ENCODE peak calls at places on chromosomes 7 and 10, in nine cellular contexts. W is T follicular helper cell; A is GM23248; P is stimulated activated naive CD8-positive, alpha-beta T cell treated with anti-CD3 and anti-CD28 coated beads, Interleukin-15, Interleukin-2, amounts not matched to agents 100 U/mL and 50 U/mL, for 24 hours; Q is stomach; E is kidney; M is fibroblast of the conjunctiva; I is CD4-positive, alpha-beta memory T cell; U is psoas muscle. N is an unnamed sample.

GRCh38 chr7:1106783-1107421 is 19.0 kb downstream of the GPER1 start:
- DNase-seq in W (no peak), A (no peak), P (no peak), Q (no peak), E (peak), M (no peak), I (no peak), U (no peak), N (no peak)

GRCh38 chr7:154871483-154871882 is 131.4 kb downstream of the PAXIP1 start:
- DNase-seq in W (no peak), A (no peak), P (no peak), Q (no peak), E (peak), M (no peak), I (no peak), U (no peak), N (no peak)

GRCh38 chr7:37282927-37283326 is 165.7 kb downstream of the ELMO1 start:
- DNase-seq in W (no peak), A (no peak), P (no peak), Q (no peak), E (no peak), M (no peak), I (no peak), U (no peak), N (no peak)

GRCh38 chr10:103671126-103671525 is 177.6 kb downstream of the NEURL1 start:
- DNase-seq in W (no peak), A (no peak), P (no peak), Q (no peak), E (no peak), M (no peak), I (no peak), U (no peak), N (no peak)

GRCh38 chr7:23918856-23919255 is 208.8 kb downstream of the STK31 start:
- DNase-seq in W (no peak), A (no peak), P (no peak), Q (no peak), E (no peak), M (no peak), I (no peak), U (no peak), N (no peak)

GRCh38 chr7:139680676-139681462 is 96.9 kb downstream of the HIPK2 start:
- DNase-seq in W (no peak), A (peak), P (peak), Q (peak), E (peak), M (no peak), I (peak), U (peak), N (peak)

GRCh38 chr10:101782811-101783735 is at the start of gene NPM3:
- DNase-seq in W (peak), A (peak), P (peak), Q (peak), E (peak), M (peak), I (peak), U (peak), N (peak)

GRCh38 chr7:101108330-101108857 is 18.5 kb upstream of the SERPINE1 start:
- DNase-seq in W (no peak), A (no peak), P (no peak), Q (no peak), E (peak), M (no peak), I (no peak), U (peak), N (no peak)

GRCh38 chr7:115410972-115411686 is 489.2 kb downstream of the MDFIC start:
- DNase-seq in W (no peak), A (no peak), P (no peak), Q (no peak), E (no peak), M (no peak), I (no peak), U (no peak), N (no peak)

GRCh38 chr7:131692131-131692960 is 135.9 kb upstream of the PODXL start:
- DNase-seq in W (no peak), A (peak), P (peak), Q (peak), E (peak), M (no peak), I (no peak), U (peak), N (no peak)

GRCh38 chr7:55083206-55083605 is 64.4 kb downstream of the EGFR start:
- DNase-seq in W (no peak), A (peak), P (no peak), Q (no peak), E (no peak), M (no peak), I (no peak), U (no peak), N (no peak)

GRCh38 chr10:44384601-44385422 is at the start of gene CXCL12:
- DNase-seq in W (no peak), A (peak), P (peak), Q (peak), E (peak), M (no peak), I (no peak), U (peak), N (no peak)

GRCh38 chr10:115856580-115856979 is 416.4 kb downstream of the GFRA1 start:
- DNase-seq in W (no peak), A (no peak), P (no peak), Q (no peak), E (no peak), M (no peak), I (no peak), U (no peak), N (no peak)

GRCh38 chr10:104614245-104614831 is 26.8 kb upstream of the SORCS3 start:
- DNase-seq in W (peak), A (peak), P (peak), Q (no peak), E (no peak), M (no peak), I (no peak), U (no peak), N (no peak)

GRCh38 chr7:7439564-7439963 is 96.1 kb downstream of the COL28A1 start:
- DNase-seq in W (no peak), A (peak), P (no peak), Q (no peak), E (no peak), M (no peak), I (no peak), U (no peak), N (no peak)

GRCh38 chr10:78571916-78572315 is 496.9 kb upstream of the ZMIZ1 start:
- DNase-seq in W (no peak), A (no peak), P (no peak), Q (no peak), E (no peak), M (no peak), I (no peak), U (no peak), N (no peak)

GRCh38 chr10:35758086-35758485 is 116.0 kb upstream of the FZD8 start:
- DNase-seq in W (no peak), A (no peak), P (no peak), Q (no peak), E (no peak), M (no peak), I (no peak), U (peak), N (no peak)

GRCh38 chr7:2863461-2864066 is 19.5 kb upstream of the GNA12 start:
- DNase-seq in W (no peak), A (peak), P (peak), Q (peak), E (peak), M (peak), I (peak), U (peak), N (peak)

GRCh38 chr10:25758041-25758457 is 176.0 kb upstream of the MYO3A start:
- DNase-seq in W (no peak), A (peak), P (no peak), Q (no peak), E (no peak), M (no peak), I (no peak), U (no peak), N (no peak)

GRCh38 chr10:71378341-71379117 is 18.2 kb upstream of the CDH23 start:
- DNase-seq in W (no peak), A (peak), P (no peak), Q (no peak), E (no peak), M (no peak), I (no peak), U (no peak), N (no peak)

GRCh38 chr10:103772096-103772845 is 83.1 kb downstream of the SH3PXD2A start:
- DNase-seq in W (peak), A (peak), P (peak), Q (peak), E (peak), M (peak), I (peak), U (peak), N (peak)

GRCh38 chr10:79127151-79127961 is 58.6 kb downstream of the ZMIZ1 start:
- DNase-seq in W (no peak), A (peak), P (no peak), Q (peak), E (peak), M (peak), I (no peak), U (peak), N (no peak)

GRCh38 chr7:150383710-150384397 is 4.7 kb downstream of the ZNF775 start:
- DNase-seq in W (no peak), A (no peak), P (no peak), Q (no peak), E (peak), M (no peak), I (no peak), U (no peak), N (no peak)

GRCh38 chr10:1309969-1310789 is 254.0 kb downstream of the WDR37 start:
- DNase-seq in W (no peak), A (no peak), P (no peak), Q (no peak), E (no peak), M (no peak), I (no peak), U (no peak), N (no peak)

GRCh38 chr10:23191764-23192395 is at the start of gene PTF1A:
- DNase-seq in W (no peak), A (no peak), P (no peak), Q (no peak), E (no peak), M (no peak), I (no peak), U (no peak), N (no peak)

GRCh38 chr7:80240265-80241025 is 105.8 kb downstream of the GNAI1 start:
- DNase-seq in W (no peak), A (no peak), P (no peak), Q (no peak), E (no peak), M (no peak), I (no peak), U (no peak), N (no peak)

GRCh38 chr10:101120884-101121660 is 10.0 kb upstream of the TLX1 start:
- DNase-seq in W (no peak), A (peak), P (peak), Q (peak), E (peak), M (no peak), I (peak), U (no peak), N (peak)

GRCh38 chr10:110786172-110786571 is 85.6 kb upstream of the PDCD4 start:
- DNase-seq in W (no peak), A (no peak), P (peak), Q (no peak), E (no peak), M (no peak), I (no peak), U (no peak), N (no peak)

GRCh38 chr10:119283818-119284217 is 76.4 kb downstream of the GRK5 start:
- DNase-seq in W (no peak), A (no peak), P (no peak), Q (no peak), E (no peak), M (no peak), I (peak), U (no peak), N (no peak)

GRCh38 chr10:14382022-14382421 is 51.3 kb upstream of the FRMD4A start:
- DNase-seq in W (no peak), A (no peak), P (peak), Q (no peak), E (no peak), M (no peak), I (peak), U (no peak), N (peak)

GRCh38 chr10:36187382-36188042 is 545.4 kb upstream of the FZD8 start:
- DNase-seq in W (no peak), A (no peak), P (no peak), Q (no peak), E (peak), M (no peak), I (no peak), U (no peak), N (no peak)

GRCh38 chr10:76282122-76283030 is 851.0 kb downstream of the LRMDA start:
- DNase-seq in W (no peak), A (no peak), P (no peak), Q (peak), E (peak), M (no peak), I (no peak), U (no peak), N (no peak)

GRCh38 chr10:1043532-1043995 is 5.4 kb downstream of the IDI1 start:
- DNase-seq in W (no peak), A (no peak), P (no peak), Q (no peak), E (no peak), M (no peak), I (no peak), U (peak), N (no peak)

GRCh38 chr7:131067220-131067619 is 260.5 kb upstream of the MKLN1 start:
- DNase-seq in W (no peak), A (peak), P (no peak), Q (no peak), E (no peak), M (no peak), I (peak), U (no peak), N (no peak)

N was measured in CD4-positive, alpha-beta T cell.